ENCODE peak calls at places on chromosome 7, in eight cellular contexts. F, K, U, L, H, N, V and G are unnamed samples.

GRCh38 chr7:924541-925231 is 29.8 kb downstream of the ADAP1 start:
- DNase-seq in F (peak; percentile 15), K (peak; percentile 59), U (peak; percentile 43), L (peak; percentile 38), H (peak; percentile 84), N (no peak), V (peak; percentile 58), G (no peak)

GRCh38 chr7:130877676-130878305 is 143.8 kb upstream of the KLF14 start:
- DNase-seq in F (no peak), K (no peak), U (no peak), L (no peak), H (no peak), N (no peak), V (no peak), G (no peak)

GRCh38 chr7:105439174-105439893 is 50.6 kb upstream of the SRPK2 start:
- DNase-seq in F (no peak), K (peak; percentile 44), U (peak; percentile 28), L (peak; percentile 22), H (peak; percentile 7), N (no peak), V (no peak), G (peak; percentile 83)

GRCh38 chr7:1912472-1913289 is 242.6 kb downstream of the ELFN1 start:
- DNase-seq in F (no peak), K (no peak), U (peak; percentile 92), L (no peak), H (no peak), N (no peak), V (peak; percentile 15), G (no peak)

GRCh38 chr7:7417414-7417813 is 118.3 kb downstream of the COL28A1 start:
- DNase-seq in F (no peak), K (no peak), U (no peak), L (no peak), H (no peak), N (no peak), V (no peak), G (no peak)

GRCh38 chr7:42621543-42622219 is 290.2 kb downstream of the C7orf25 start:
- DNase-seq in F (no peak), K (no peak), U (no peak), L (no peak), H (no peak), N (no peak), V (no peak), G (no peak)

GRCh38 chr7:88301924-88302323 is 4.8 kb downstream of the STEAP4 start:
- DNase-seq in F (no peak), K (no peak), U (no peak), L (no peak), H (no peak), N (no peak), V (no peak), G (no peak)

GRCh38 chr7:87225696-87226095 is 6.2 kb upstream of the TMEM243 start:
- DNase-seq in F (no peak), K (no peak), U (peak; percentile 21), L (no peak), H (no peak), N (no peak), V (no peak), G (no peak)

GRCh38 chr7:158957921-158958471 is 101.6 kb downstream of the DYNC2I1 start:
- DNase-seq in F (no peak), K (peak; percentile 92), U (no peak), L (peak; percentile 95), H (peak; percentile 92), N (no peak), V (peak; percentile 42), G (peak; percentile 28)

GRCh38 chr7:131365876-131366275 is 38.2 kb downstream of the MKLN1 start:
- DNase-seq in F (no peak), K (no peak), U (no peak), L (no peak), H (no peak), N (no peak), V (no peak), G (no peak)

GRCh38 chr7:75798770-75799169 is 14.8 kb downstream of the CCL24 start:
- DNase-seq in F (no peak), K (peak; percentile 48), U (no peak), L (peak; percentile 32), H (no peak), N (peak; percentile 33), V (no peak), G (no peak)

GRCh38 chr7:1120791-1121190 is 32.9 kb downstream of the GPER1 start:
- DNase-seq in F (no peak), K (no peak), U (no peak), L (no peak), H (no peak), N (no peak), V (no peak), G (no peak)

GRCh38 chr7:68619476-68619875 is 978.8 kb upstream of the AUTS2 start:
- DNase-seq in F (no peak), K (no peak), U (no peak), L (no peak), H (no peak), N (no peak), V (no peak), G (no peak)

GRCh38 chr7:116236020-116236630 is 25.8 kb downstream of the TES start:
- DNase-seq in F (peak; percentile 51), K (peak; percentile 46), U (peak; percentile 47), L (peak; percentile 48), H (no peak), N (peak; percentile 29), V (peak; percentile 53), G (no peak)

GRCh38 chr7:96495751-96496216 is 173.9 kb upstream of the SLC25A13 start:
- DNase-seq in F (no peak), K (no peak), U (no peak), L (no peak), H (no peak), N (no peak), V (no peak), G (peak; percentile 71)

GRCh38 chr7:152866125-152866524 is 106.6 kb downstream of the ACTR3B start:
- DNase-seq in F (no peak), K (no peak), U (no peak), L (no peak), H (no peak), N (no peak), V (no peak), G (no peak)

GRCh38 chr7:137475966-137476365 is 132.4 kb upstream of the PTN start:
- DNase-seq in F (no peak), K (no peak), U (no peak), L (no peak), H (no peak), N (no peak), V (no peak), G (no peak)

GRCh38 chr7:137335814-137336213 is 7.7 kb downstream of the PTN start:
- DNase-seq in F (no peak), K (no peak), U (no peak), L (no peak), H (no peak), N (no peak), V (no peak), G (no peak)

GRCh38 chr7:64045301-64046040 is at the start of gene ZNF727:
- DNase-seq in F (peak; percentile 54), K (peak; percentile 60), U (no peak), L (peak; percentile 12), H (no peak), N (no peak), V (no peak), G (no peak)

GRCh38 chr7:28145931-28146330 is 34.7 kb downstream of the JAZF1 start:
- DNase-seq in F (no peak), K (no peak), U (no peak), L (no peak), H (no peak), N (no peak), V (no peak), G (peak; percentile 43)

GRCh38 chr7:69670701-69671100 is 72.4 kb downstream of the AUTS2 start:
- DNase-seq in F (no peak), K (no peak), U (no peak), L (no peak), H (no peak), N (no peak), V (no peak), G (no peak)

GRCh38 chr7:55572378-55573233 is at the start of gene VOPP1:
- DNase-seq in F (peak; percentile 20), K (peak; percentile 70), U (peak; percentile 15), L (peak; percentile 70), H (peak; percentile 85), N (peak; percentile 87), V (peak; percentile 57), G (no peak)

GRCh38 chr7:147804032-147804431 is 786.5 kb upstream of the C7orf33 start:
- DNase-seq in F (no peak), K (no peak), U (no peak), L (no peak), H (no peak), N (no peak), V (no peak), G (no peak)

GRCh38 chr7:151244871-151245346 is 3.6 kb downstream of the SMARCD3 start:
- DNase-seq in F (no peak), K (no peak), U (no peak), L (no peak), H (peak; percentile 80), N (no peak), V (no peak), G (no peak)
- H3K4me3 ChIP-seq in F (peak overlapping the region; percentile 10), K (peak overlapping the region; percentile 32), U (peak overlapping the region; percentile 24), L (peak overlapping the region; percentile 17), H (no peak overlapping the region), N (peak overlapping the region; percentile 60), V (peak overlapping the region; percentile 65), G (no peak overlapping the region)

GRCh38 chr7:100370746-100371145 is 2.5 kb upstream of the PILRA start:
- DNase-seq in F (no peak), K (no peak), U (no peak), L (no peak), H (no peak), N (no peak), V (no peak), G (no peak)
- TF ChIP-seq CTCF in F (no peak), K (no peak), U (no peak), L (no peak), H (no peak), N (no peak), V (no peak), G (no peak)

DNA sequence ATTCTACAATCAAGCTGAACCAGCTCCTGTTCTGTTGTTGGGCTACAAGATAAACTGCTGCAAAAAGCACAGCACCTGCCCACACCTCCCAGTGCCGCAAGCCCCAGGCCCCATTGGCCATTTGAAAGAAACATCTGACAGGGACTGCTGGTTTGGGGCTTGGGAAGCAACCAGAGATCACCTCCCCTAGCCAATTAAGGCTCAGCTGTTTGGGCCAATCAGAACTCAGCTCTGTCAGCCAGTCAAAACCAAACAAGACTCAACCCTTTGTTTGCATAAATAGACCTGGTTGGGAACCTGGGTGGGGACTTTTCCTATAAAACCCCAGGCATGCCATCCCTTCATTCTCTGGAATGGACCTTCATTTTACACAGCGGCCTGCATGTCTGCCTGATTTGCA is 17.2 kb upstream of the NME8 start:
- DNase-seq in F (no peak), K (no peak), U (no peak), L (no peak), H (no peak), N (no peak), V (no peak), G (no peak)
- H3K4me3 ChIP-seq in F (no peak overlapping the region), K (no peak overlapping the region), U (no peak overlapping the region), L (no peak overlapping the region), H (no peak overlapping the region), N (no peak overlapping the region), V (no peak overlapping the region), G (no peak overlapping the region)

DNA sequence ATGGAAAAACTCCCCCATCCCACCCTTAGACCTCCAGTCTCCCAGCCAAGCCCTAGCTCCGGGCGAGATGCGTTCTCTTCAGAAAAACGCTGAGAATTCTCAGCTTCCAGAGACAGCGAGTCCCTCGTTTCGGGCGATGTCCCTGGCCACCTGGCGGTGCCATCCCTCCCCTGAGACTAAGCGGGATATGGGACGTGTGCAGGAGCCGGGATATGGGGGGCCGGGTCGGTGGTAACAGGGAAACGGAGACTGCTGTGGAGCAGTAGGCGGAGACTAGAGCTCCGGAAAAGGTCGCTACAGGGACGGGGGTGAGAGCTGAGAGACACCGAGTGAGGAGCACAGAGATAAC is 435 bp upstream of the STRIP2 start:
- DNase-seq in F (no peak), K (no peak), U (no peak), L (no peak), H (no peak), N (no peak), V (no peak), G (no peak)
- TF ChIP-seq CTCF in F (no peak), K (no peak), U (peak; percentile 40), L (peak; percentile 12), H (no peak), N (no peak), V (no peak), G (peak; percentile 23)